ENCODE peak calls at places on chromosomes 5 and 9, in six cellular contexts. A is activated naive CD8-positive, alpha-beta T cell treated with anti-CD3 and anti-CD28 coated beads, Interleukin-2, amount 50 U/mL, for 24 hours; E is stimulated activated CD4-positive, alpha-beta T cell treated with anti-CD3 and anti-CD28 coated beads, Interleukin-1b, Interleukin-23, amount 100 ng/mL, for 48 hours; T is uterus; P is M059J; C is pancreas. B is an unnamed sample.

GRCh38 chr9:114125614-114126013 is 26.5 kb upstream of the KIF12 start:
- DNase-seq in A (no peak), E (no peak), T (no peak), P (no peak), C (no peak), B (no peak)

GRCh38 chr9:134335095-134335489 is 8.8 kb downstream of the RXRA start:
- DNase-seq in A (no peak), E (no peak), T (no peak), P (peak; percentile 65), C (no peak), B (no peak)

GRCh38 chr5:179470191-179470590 is 80.2 kb upstream of the RUFY1 start:
- DNase-seq in A (no peak), E (no peak), T (no peak), P (no peak), C (no peak), B (no peak)

GRCh38 chr9:35908484-35909125 is 685 bp upstream of the SPAAR start:
- DNase-seq in A (no peak), E (no peak), T (peak; percentile 57), P (no peak), C (no peak), B (no peak)

GRCh38 chr5:102755691-102756371 is 726 bp downstream of the PAM start:
- DNase-seq in A (peak; percentile 79), E (peak; percentile 86), T (peak; percentile 57), P (peak; percentile 94), C (peak; percentile 50), B (peak; percentile 84)

GRCh38 chr5:9342161-9342787 is 203.6 kb downstream of the SEMA5A start:
- DNase-seq in A (no peak), E (no peak), T (no peak), P (no peak), C (no peak), B (no peak)

GRCh38 chr5:132253008-132253441 is 4.5 kb upstream of the PDLIM4 start:
- DNase-seq in A (no peak), E (no peak), T (no peak), P (no peak), C (no peak), B (no peak)

GRCh38 chr9:25677301-25678146 is 720 bp downstream of the TUSC1 start:
- DNase-seq in A (peak; percentile 10), E (no peak), T (peak; percentile 84), P (peak; percentile 89), C (peak; percentile 89), B (no peak)

GRCh38 chr9:116020801-116021200 is 132.8 kb upstream of the PAPPA start:
- DNase-seq in A (no peak), E (no peak), T (no peak), P (peak; percentile 71), C (no peak), B (no peak)

B was measured in GM12865.